ENCODE peak calls at places on chromosomes 13 and 19, in four cellular contexts. One of them, this sample, is unnamed.

GRCh38 chr19:6108721-6109633 is 1.3 kb downstream of the RFX2 start:
- DNase-seq in PC-3: peak; percentile 47
- DNase-seq in tibial nerve: peak; percentile 77
- DNase-seq in endothelial cell of umbilical vein: peak; percentile 72
- DNase-seq in this sample: peak; percentile 53

GRCh38 chr19:33394006-33394722 is 20.7 kb downstream of the CEBPG start:
- DNase-seq in PC-3: peak; percentile 14
- DNase-seq in tibial nerve: peak; percentile 65
- DNase-seq in endothelial cell of umbilical vein: no peak
- DNase-seq in this sample: peak; percentile 67

GRCh38 chr19:32817252-32817912 is 52.2 kb downstream of the SLC7A9 start:
- DNase-seq in PC-3: no peak
- DNase-seq in tibial nerve: no peak
- DNase-seq in endothelial cell of umbilical vein: no peak
- DNase-seq in this sample: no peak

GRCh38 chr19:48646912-48647216 is 877 bp upstream of the CA11 start:
- DNase-seq in PC-3: no peak
- DNase-seq in tibial nerve: no peak
- DNase-seq in endothelial cell of umbilical vein: no peak
- DNase-seq in this sample: no peak

GRCh38 chr13:114303700-114304327 is 10.5 kb upstream of the CHAMP1 start:
- DNase-seq in PC-3: no peak
- DNase-seq in tibial nerve: no peak
- DNase-seq in endothelial cell of umbilical vein: no peak
- DNase-seq in this sample: no peak

GRCh38 chr19:18290250-18291018 is 9.0 kb upstream of the JUND start:
- DNase-seq in PC-3: no peak
- DNase-seq in tibial nerve: no peak
- DNase-seq in endothelial cell of umbilical vein: no peak
- DNase-seq in this sample: no peak

GRCh38 chr19:35908977-35909683 is 1.0 kb upstream of the TYROBP start:
- DNase-seq in PC-3: no peak
- DNase-seq in tibial nerve: peak; percentile 73
- DNase-seq in endothelial cell of umbilical vein: no peak
- DNase-seq in this sample: no peak

GRCh38 chr13:35720690-35721554 is 244.4 kb upstream of the MAB21L1 start:
- DNase-seq in PC-3: peak; percentile 70
- DNase-seq in tibial nerve: peak; percentile 24
- DNase-seq in endothelial cell of umbilical vein: peak; percentile 47
- DNase-seq in this sample: peak; percentile 29

GRCh38 chr13:58838615-58839014 is 1207.1 kb downstream of the PCDH17 start:
- DNase-seq in PC-3: no peak
- DNase-seq in tibial nerve: no peak
- DNase-seq in endothelial cell of umbilical vein: no peak
- DNase-seq in this sample: no peak

GRCh38 chr13:29435125-29435911 is 160.2 kb downstream of the SLC7A1 start:
- DNase-seq in PC-3: peak; percentile 16
- DNase-seq in tibial nerve: peak; percentile 8
- DNase-seq in endothelial cell of umbilical vein: no peak
- DNase-seq in this sample: peak; percentile 95

GRCh38 chr19:6209233-6209632 is 70.5 kb downstream of the MLLT1 start:
- DNase-seq in PC-3: no peak
- DNase-seq in tibial nerve: no peak
- DNase-seq in endothelial cell of umbilical vein: no peak
- DNase-seq in this sample: no peak

GRCh38 chr19:33872445-33873320 is 76.0 kb downstream of the KCTD15 start:
- DNase-seq in PC-3: no peak
- DNase-seq in tibial nerve: no peak
- DNase-seq in endothelial cell of umbilical vein: no peak
- DNase-seq in this sample: no peak

GRCh38 chr19:58291943-58292342 is 13.2 kb downstream of the ZNF8 start:
- DNase-seq in PC-3: no peak
- DNase-seq in tibial nerve: no peak
- DNase-seq in endothelial cell of umbilical vein: no peak
- DNase-seq in this sample: no peak

GRCh38 chr13:28574617-28575142 is 79.8 kb upstream of the FLT1 start:
- DNase-seq in PC-3: peak; percentile 95
- DNase-seq in tibial nerve: no peak
- DNase-seq in endothelial cell of umbilical vein: peak; percentile 98
- DNase-seq in this sample: peak; percentile 97

GRCh38 chr19:50780753-50781480 is 9.3 kb upstream of the ACP4 start:
- DNase-seq in PC-3: no peak
- DNase-seq in tibial nerve: no peak
- DNase-seq in endothelial cell of umbilical vein: no peak
- DNase-seq in this sample: no peak

GRCh38 chr19:51181913-51182419 is 39.9 kb downstream of the SIGLEC7 start:
- DNase-seq in PC-3: no peak
- DNase-seq in tibial nerve: no peak
- DNase-seq in endothelial cell of umbilical vein: no peak
- DNase-seq in this sample: no peak

GRCh38 chr13:20161275-20161950 is 561 bp upstream of the GJA3 start:
- DNase-seq in PC-3: no peak
- DNase-seq in tibial nerve: no peak
- DNase-seq in endothelial cell of umbilical vein: no peak
- DNase-seq in this sample: no peak

GRCh38 chr13:30256713-30257432 is 50.5 kb downstream of the KATNAL1 start:
- DNase-seq in PC-3: no peak
- DNase-seq in tibial nerve: no peak
- DNase-seq in endothelial cell of umbilical vein: no peak
- DNase-seq in this sample: peak; percentile 58

GRCh38 chr19:6242677-6243076 is 37.1 kb downstream of the MLLT1 start:
- DNase-seq in PC-3: no peak
- DNase-seq in tibial nerve: no peak
- DNase-seq in endothelial cell of umbilical vein: no peak
- DNase-seq in this sample: no peak

GRCh38 chr13:42970824-42971669 is 21.0 kb downstream of the EPSTI1 start:
- DNase-seq in PC-3: peak; percentile 70
- DNase-seq in tibial nerve: peak; percentile 35
- DNase-seq in endothelial cell of umbilical vein: peak; percentile 59
- DNase-seq in this sample: peak; percentile 44

GRCh38 chr13:31807090-31807541 is 67.8 kb downstream of the RXFP2 start:
- DNase-seq in PC-3: no peak
- DNase-seq in tibial nerve: no peak
- DNase-seq in endothelial cell of umbilical vein: no peak
- DNase-seq in this sample: no peak

GRCh38 chr13:114109646-114110045 is 22.8 kb downstream of the RASA3 start:
- DNase-seq in PC-3: no peak
- DNase-seq in tibial nerve: no peak
- DNase-seq in endothelial cell of umbilical vein: no peak
- DNase-seq in this sample: peak; percentile 55

GRCh38 chr19:48553676-48554384 is 1.9 kb downstream of the SULT2B1 start:
- DNase-seq in PC-3: peak; percentile 43
- DNase-seq in tibial nerve: no peak
- DNase-seq in endothelial cell of umbilical vein: peak; percentile 38
- DNase-seq in this sample: peak; percentile 97

GRCh38 chr13:49455016-49455398 is 10.9 kb downstream of the SETDB2 start:
- DNase-seq in PC-3: no peak
- DNase-seq in tibial nerve: no peak
- DNase-seq in endothelial cell of umbilical vein: no peak
- DNase-seq in this sample: no peak

GRCh38 chr19:5050016-5050656 is 81.2 kb downstream of the KDM4B start:
- DNase-seq in PC-3: no peak
- DNase-seq in tibial nerve: no peak
- DNase-seq in endothelial cell of umbilical vein: no peak
- DNase-seq in this sample: no peak

GRCh38 chr13:27833206-27833605 is 40.9 kb downstream of the GSX1 start:
- DNase-seq in PC-3: no peak
- DNase-seq in tibial nerve: no peak
- DNase-seq in endothelial cell of umbilical vein: no peak
- DNase-seq in this sample: no peak

DNA sequence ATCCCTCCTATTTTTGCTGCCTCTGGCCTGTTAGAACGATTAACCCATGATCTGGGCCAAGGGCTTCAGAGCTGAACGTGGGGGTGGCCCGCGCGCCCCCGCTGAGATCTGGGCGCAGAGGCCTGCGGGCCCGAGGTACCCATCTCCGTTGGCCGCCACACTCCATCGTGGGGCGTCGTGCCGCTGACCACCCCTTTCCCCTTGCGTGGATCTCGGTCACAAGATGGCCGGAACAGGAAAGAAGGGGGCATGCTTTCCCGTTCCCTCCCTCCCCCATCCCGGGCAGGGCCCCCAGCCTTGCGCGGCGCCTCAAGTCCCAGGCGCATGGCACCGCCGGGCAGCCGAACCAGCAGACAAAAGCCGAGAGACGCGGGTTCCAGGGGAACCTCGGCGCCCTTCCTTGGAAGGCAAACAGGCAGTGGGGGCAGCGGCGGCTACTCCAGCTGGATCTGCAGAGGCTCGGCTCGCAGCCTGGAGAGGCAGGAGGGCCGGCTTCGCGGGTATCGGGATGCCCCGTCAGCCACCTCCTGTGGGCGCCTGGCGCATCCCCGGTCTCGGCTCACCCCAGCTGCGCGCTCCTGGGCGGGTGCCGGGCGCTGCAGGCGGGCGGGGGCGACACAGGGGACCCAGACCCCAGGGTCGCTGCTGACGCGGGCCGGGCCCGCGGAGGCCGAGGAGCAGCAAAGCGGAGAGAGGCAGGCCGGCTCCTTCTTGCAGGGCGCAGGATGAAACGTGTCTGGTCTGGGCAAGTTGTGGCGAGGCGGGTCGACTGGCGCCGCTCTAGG is 500 bp downstream of the DZIP1 start:
- DNase-seq in PC-3: no peak
- DNase-seq in tibial nerve: no peak
- DNase-seq in endothelial cell of umbilical vein: peak; percentile 67
- DNase-seq in this sample: peak; percentile 49
- H3K4me3 ChIP-seq in PC-3: peak overlapping the region; percentile 70
- H3K4me3 ChIP-seq in tibial nerve: peak overlapping the region; percentile 37
- H3K4me3 ChIP-seq in endothelial cell of umbilical vein: peak overlapping the region; percentile 78
- H3K4me3 ChIP-seq in this sample: peak overlapping the region; percentile 77

GRCh38 chr19:38175422-38175821 is 48.6 kb downstream of the DPF1 start:
- DNase-seq in PC-3: no peak
- DNase-seq in tibial nerve: no peak
- DNase-seq in endothelial cell of umbilical vein: no peak
- DNase-seq in this sample: no peak

GRCh38 chr19:38168632-38169031 is 55.4 kb downstream of the DPF1 start:
- DNase-seq in PC-3: no peak
- DNase-seq in tibial nerve: no peak
- DNase-seq in endothelial cell of umbilical vein: no peak
- DNase-seq in this sample: no peak

GRCh38 chr19:38172001-38172400 is 52.0 kb downstream of the DPF1 start:
- DNase-seq in PC-3: no peak
- DNase-seq in tibial nerve: no peak
- DNase-seq in endothelial cell of umbilical vein: no peak
- DNase-seq in this sample: no peak

DNA sequence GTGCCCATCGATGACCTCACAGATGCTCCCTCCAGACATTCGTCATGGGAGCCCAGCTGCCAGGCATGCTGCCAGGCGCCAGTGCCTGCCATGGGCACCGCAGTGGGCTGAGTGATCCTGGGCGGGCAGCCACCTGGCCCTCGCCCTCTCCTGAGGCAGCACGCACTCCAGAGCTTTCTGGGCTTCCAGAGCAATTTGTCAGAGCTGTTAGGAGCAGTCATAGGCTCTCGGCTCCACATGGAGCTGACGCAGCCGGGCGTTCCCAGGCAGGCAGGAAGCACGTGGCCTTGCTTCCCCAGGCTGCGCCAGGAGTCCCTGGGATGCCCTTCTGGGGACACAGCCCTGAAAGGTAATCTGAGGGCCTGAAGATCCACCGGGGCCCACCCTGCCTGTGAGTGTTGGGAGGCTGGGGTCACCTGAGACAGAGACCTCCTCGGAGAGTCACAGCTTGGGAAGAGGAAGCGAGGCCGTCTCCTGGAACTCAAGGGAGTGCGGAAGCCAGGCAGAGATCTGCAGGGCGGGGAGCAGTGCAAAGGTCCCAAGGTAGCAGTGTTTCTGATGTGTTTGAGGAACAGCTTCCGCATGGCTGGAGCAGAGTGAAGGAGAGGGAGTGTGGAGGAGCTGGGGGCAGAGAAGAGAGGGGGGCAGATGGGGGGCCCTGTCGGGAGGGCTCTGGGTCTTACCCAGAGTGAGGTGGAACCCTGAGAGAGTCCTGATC is 50.5 kb downstream of the DPF1 start:
- DNase-seq in PC-3: no peak
- DNase-seq in tibial nerve: no peak
- DNase-seq in endothelial cell of umbilical vein: peak; percentile 17
- DNase-seq in this sample: no peak
- TF ChIP-seq CTCF in PC-3: no peak
- TF ChIP-seq CTCF in tibial nerve: no peak
- TF ChIP-seq CTCF in endothelial cell of umbilical vein: no peak
- TF ChIP-seq CTCF in this sample: no peak

GRCh38 chr19:8388612-8388958 is 1.6 kb upstream of the RAB11B start:
- DNase-seq in PC-3: no peak
- DNase-seq in tibial nerve: no peak
- DNase-seq in endothelial cell of umbilical vein: no peak
- DNase-seq in this sample: no peak
- H3K4me3 ChIP-seq in PC-3: no peak overlapping the region
- H3K4me3 ChIP-seq in tibial nerve: no peak overlapping the region
- H3K4me3 ChIP-seq in endothelial cell of umbilical vein: no peak overlapping the region
- H3K4me3 ChIP-seq in this sample: no peak overlapping the region

GRCh38 chr19:57191141-57192063 is at the start of gene ZNF264:
- DNase-seq in PC-3: peak; percentile 88
- DNase-seq in tibial nerve: peak; percentile 80
- DNase-seq in endothelial cell of umbilical vein: peak; percentile 90
- DNase-seq in this sample: peak; percentile 88
- TF ChIP-seq CTCF in PC-3: no peak
- TF ChIP-seq CTCF in tibial nerve: no peak
- TF ChIP-seq CTCF in endothelial cell of umbilical vein: no peak
- TF ChIP-seq CTCF in this sample: no peak

GRCh38 chr19:3188627-3189596 is 3.2 kb downstream of the NCLN start:
- DNase-seq in PC-3: no peak
- DNase-seq in tibial nerve: no peak
- DNase-seq in endothelial cell of umbilical vein: no peak
- DNase-seq in this sample: no peak
- H3K4me3 ChIP-seq in PC-3: no peak overlapping the region
- H3K4me3 ChIP-seq in tibial nerve: no peak overlapping the region
- H3K4me3 ChIP-seq in endothelial cell of umbilical vein: no peak overlapping the region
- H3K4me3 ChIP-seq in this sample: no peak overlapping the region

This sample was measured in fibroblast of villous mesenchyme.